ENCODE peak calls at places on chromosomes 3 and 15, in nine cellular contexts. S is small intestine; M is upper lobe of right lung; T is hepatocyte; L is CD8-positive, alpha-beta T cell; X is PC-9; Q is body of pancreas; C is uterus; N is ovary. I is an unnamed sample. For H3K36me3, the result is how much of the 10 kb centered on the place peaks cover.

GRCh38 chr3:64627471-64628321 is 60.1 kb downstream of the ADAMTS9 start:
- DNase-seq in N (no peak), Q (no peak), T (peak), C (no peak), S (peak), M (no peak), L (no peak), X (no peak), I (no peak)

GRCh38 chr3:123286308-123287023 is 84.7 kb downstream of the SEC22A start:
- DNase-seq in Q (peak), N (no peak), L (peak), T (peak), M (no peak), X (peak), S (peak), C (no peak), I (peak)

GRCh38 chr3:197811343-197811742 is 20.3 kb downstream of the LRCH3 start:
- DNase-seq in M (no peak), S (no peak), N (no peak), C (peak), T (no peak), L (no peak), X (no peak), Q (no peak), I (peak)

GRCh38 chr3:31448035-31448881 is 84.5 kb upstream of the STT3B start:
- DNase-seq in C (no peak), T (peak), N (no peak), S (peak), M (peak), L (no peak), Q (peak), X (no peak), I (no peak)

GRCh38 chr3:175105066-175105465 is 245.9 kb downstream of the NAALADL2 start:
- DNase-seq in Q (no peak), N (no peak), C (no peak), S (peak), X (no peak), M (no peak), L (no peak), T (no peak), I (peak)

GRCh38 chr3:72746412-72747411 is 101.5 kb downstream of the SHQ1 start:
- DNase-seq in M (no peak), X (no peak), N (no peak), S (no peak), Q (no peak), C (no peak), L (no peak), T (no peak), I (peak)

GRCh38 chr3:13878711-13879101 is 1.2 kb downstream of the WNT7A start:
- DNase-seq in Q (no peak), S (no peak), T (no peak), C (no peak), N (no peak), X (peak), M (peak), L (peak), I (no peak)

GRCh38 chr3:452221-452620 is 255.7 kb downstream of the CHL1 start:
- DNase-seq in X (no peak), T (no peak), S (no peak), C (no peak), Q (no peak), L (no peak), M (no peak), N (no peak), I (no peak)

GRCh38 chr3:197458906-197459470 is 96.8 kb downstream of the BDH1 start:
- DNase-seq in L (no peak), T (no peak), Q (no peak), X (peak), M (peak), S (peak), C (no peak), N (no peak), I (no peak)

GRCh38 chr3:188635258-188636038 is 481.5 kb downstream of the LPP start:
- DNase-seq in X (peak), T (no peak), S (no peak), L (no peak), Q (no peak), N (no peak), M (no peak), C (no peak), I (peak)

GRCh38 chr3:127858477-127858876 is 36.2 kb upstream of the MGLL start:
- DNase-seq in T (no peak), S (no peak), Q (no peak), M (no peak), L (no peak), C (no peak), X (no peak), N (no peak), I (no peak)

GRCh38 chr3:127860223-127860622 is 37.9 kb upstream of the MGLL start:
- DNase-seq in L (no peak), T (no peak), X (no peak), S (no peak), C (no peak), M (no peak), Q (no peak), N (no peak), I (no peak)

GRCh38 chr3:127857270-127857801 is 35.0 kb upstream of the MGLL start:
- DNase-seq in T (no peak), S (peak), N (no peak), X (no peak), C (no peak), L (no peak), Q (no peak), M (no peak), I (no peak)

GRCh38 chr3:127856801-127857200 is 34.5 kb upstream of the MGLL start:
- DNase-seq in M (no peak), S (no peak), T (no peak), L (no peak), C (no peak), X (no peak), N (no peak), Q (no peak), I (no peak)

GRCh38 chr3:127859706-127860105 is 37.4 kb upstream of the MGLL start:
- DNase-seq in M (no peak), Q (no peak), N (no peak), S (no peak), C (no peak), T (no peak), X (no peak), L (no peak), I (no peak)
- H3K27ac ChIP-seq in M (no peak), Q (no peak), N (no peak), S (no peak), C (no peak), T (no peak), X (no peak), L (no peak), I (no peak)

DNA sequence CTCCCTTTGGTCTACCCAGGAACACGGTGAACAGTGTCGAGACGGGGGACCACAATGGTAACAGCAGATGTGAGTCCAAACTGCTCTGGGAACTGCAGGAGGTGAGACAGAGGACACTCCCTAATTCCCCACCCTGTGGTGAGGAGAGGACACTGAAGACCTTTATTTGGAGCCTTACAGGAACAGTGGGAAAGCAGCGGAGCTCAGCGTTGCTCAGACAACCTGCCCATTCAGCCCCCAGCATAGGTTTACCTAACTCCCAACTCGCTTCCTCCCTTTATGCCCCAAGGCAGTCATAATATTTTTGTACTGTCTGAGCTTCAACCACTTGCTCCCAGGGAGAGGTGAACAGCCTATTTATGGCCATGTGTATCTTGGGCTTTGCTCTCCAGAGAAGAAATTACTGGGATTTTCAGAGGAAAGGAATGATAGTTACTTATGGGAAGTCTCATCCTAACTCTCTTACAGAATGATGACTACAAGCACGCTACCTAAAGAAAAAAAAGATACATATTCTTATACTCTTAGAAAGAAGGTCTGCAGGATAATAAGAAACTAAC is 34.0 kb downstream of the SHC4 start:
- DNase-seq in M (no peak), S (no peak), Q (no peak), T (no peak), C (no peak), N (no peak), X (no peak), L (no peak), I (no peak)
- H3K4me3 ChIP-seq in M (no peak), S (no peak), Q (no peak), T (no peak), C (no peak), N (no peak), X (no peak), L (no peak), I (no peak)

DNA sequence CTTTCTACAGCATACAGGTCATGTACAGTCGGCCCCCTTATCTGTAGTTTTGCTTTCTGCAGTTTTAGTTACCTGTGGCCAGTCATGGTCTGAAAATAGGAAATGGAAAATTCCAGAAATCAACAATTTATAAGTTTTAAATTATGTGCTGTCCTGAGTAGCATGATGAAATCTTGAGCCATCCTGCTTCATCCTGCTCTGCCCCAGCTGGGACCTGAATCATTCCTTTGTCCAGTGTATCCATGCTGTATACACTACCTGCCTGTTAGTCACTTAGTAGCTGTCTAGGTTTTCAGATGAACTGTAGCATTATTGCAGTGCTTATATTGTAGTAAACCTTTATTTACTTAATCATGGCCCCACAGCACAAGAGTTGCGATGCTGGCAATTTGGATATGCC is 44.8 kb downstream of the AP4E1 start:
- DNase-seq in N (no peak), X (no peak), S (no peak), M (no peak), Q (no peak), L (no peak), C (no peak), T (no peak), I (peak)
- H3K36me3 ChIP-seq in N (under half), X (under half), S (under half), M (half or more), Q (under half), L (under half), C (under half), T (under half), I (under half)

GRCh38 chr15:47736123-47736786 is 18.9 kb downstream of the SEMA6D start:
- DNase-seq in X (no peak), S (no peak), Q (no peak), C (no peak), M (no peak), T (no peak), N (no peak), L (no peak), I (no peak)
- H3K27ac ChIP-seq in X (no peak), S (no peak), Q (no peak), C (no peak), M (no peak), T (peak), N (no peak), L (no peak), I (no peak)

GRCh38 chr15:96416934-96417759 is 86.6 kb downstream of the NR2F2 start:
- DNase-seq in M (no peak), L (no peak), Q (no peak), S (no peak), X (no peak), T (no peak), C (no peak), N (peak), I (no peak)
- H3K4me3 ChIP-seq in M (peak), L (no peak), Q (no peak), S (no peak), X (no peak), T (peak), C (peak), N (peak), I (peak)

DNA sequence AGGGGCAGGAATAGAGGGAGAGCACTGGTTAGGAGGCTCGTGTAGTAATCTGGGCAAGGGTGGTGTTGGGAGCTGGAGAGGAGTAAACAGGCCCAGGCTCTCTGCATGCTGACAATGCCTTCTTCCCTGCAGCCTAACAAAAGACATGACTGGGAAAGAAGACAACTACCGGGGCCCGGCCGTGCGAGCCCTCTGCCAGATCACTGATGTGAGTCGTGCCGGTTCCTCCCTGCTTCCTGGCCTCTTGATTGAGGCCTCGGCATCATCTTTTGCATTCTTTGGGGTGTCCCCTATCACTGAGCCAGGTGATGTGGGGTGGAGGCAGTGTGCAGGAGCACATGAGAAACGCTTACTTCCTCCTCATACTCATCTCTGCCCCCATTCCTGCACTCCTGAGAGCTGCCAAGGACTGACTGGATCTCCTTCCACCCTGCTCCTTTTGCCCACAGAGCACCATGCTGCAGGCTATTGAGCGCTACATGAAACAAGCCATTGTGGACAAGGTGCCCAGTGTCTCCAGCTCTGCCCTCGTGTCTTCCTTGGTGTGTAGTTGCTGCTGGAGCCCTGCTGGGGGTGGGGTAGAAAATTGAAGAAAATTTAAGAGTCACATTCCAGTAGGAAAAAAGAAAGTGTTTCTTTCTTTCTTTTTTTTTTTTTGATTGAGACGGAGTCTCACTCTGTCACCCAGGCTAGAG is 5.3 kb downstream of the COPG1 start:
- DNase-seq in L (no peak), C (no peak), X (no peak), Q (no peak), M (no peak), N (no peak), T (no peak), S (no peak), I (no peak)
- H3K36me3 ChIP-seq in L (half or more), C (under half), X (under half), Q (under half), M (half or more), N (under half), T (under half), S (under half), I (half or more)

GRCh38 chr3:58349792-58350626 is 17.3 kb downstream of the PXK start:
- DNase-seq in M (no peak), L (no peak), Q (peak), N (no peak), S (peak), X (peak), C (no peak), T (no peak), I (no peak)

GRCh38 chr3:58347984-58348383 is 15.3 kb downstream of the PXK start:
- DNase-seq in T (no peak), X (no peak), C (no peak), Q (no peak), L (no peak), N (no peak), S (peak), M (no peak), I (no peak)

GRCh38 chr3:58345457-58345856 is 12.8 kb downstream of the PXK start:
- DNase-seq in M (no peak), N (no peak), Q (no peak), C (no peak), L (no peak), S (no peak), T (no peak), X (no peak), I (no peak)

GRCh38 chr3:58342676-58343075 is 10.0 kb downstream of the PXK start:
- DNase-seq in L (no peak), T (no peak), C (no peak), Q (no peak), M (no peak), X (no peak), S (peak), N (no peak), I (no peak)

DNA sequence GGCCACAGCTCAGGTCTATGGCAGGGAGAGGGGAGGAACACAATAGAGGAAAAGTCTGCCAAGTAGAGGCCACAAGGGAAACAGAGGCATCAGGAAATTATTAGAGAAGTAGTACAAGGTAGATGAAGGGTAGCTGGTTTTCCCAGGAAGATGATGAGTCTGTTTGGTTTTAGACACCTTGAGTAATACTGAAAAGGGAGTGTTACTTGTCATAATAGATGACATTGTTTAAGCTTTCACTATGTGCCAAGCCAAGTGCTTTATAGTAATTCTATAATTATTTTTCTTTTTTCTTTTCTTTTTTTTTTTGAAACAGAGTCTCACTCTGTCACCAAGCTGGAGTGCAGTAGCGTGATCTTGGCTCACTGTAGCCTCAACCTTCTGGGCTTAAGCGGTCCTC is 13.7 kb downstream of the PXK start:
- DNase-seq in T (no peak), M (no peak), Q (no peak), L (no peak), S (no peak), X (no peak), N (no peak), C (no peak), I (no peak)
- H3K27ac ChIP-seq in T (no peak), M (no peak), Q (no peak), L (no peak), S (no peak), X (no peak), N (no peak), C (no peak), I (no peak)

GRCh38 chr15:78263907-78264303 is 457 bp upstream of the DNAJA4 start:
- DNase-seq in X (no peak), C (no peak), L (no peak), Q (no peak), S (peak), T (no peak), M (no peak), N (no peak), I (no peak)
- H3K4me3 ChIP-seq in X (no peak), C (peak), L (peak), Q (no peak), S (peak), T (no peak), M (peak), N (peak), I (peak)

DNA sequence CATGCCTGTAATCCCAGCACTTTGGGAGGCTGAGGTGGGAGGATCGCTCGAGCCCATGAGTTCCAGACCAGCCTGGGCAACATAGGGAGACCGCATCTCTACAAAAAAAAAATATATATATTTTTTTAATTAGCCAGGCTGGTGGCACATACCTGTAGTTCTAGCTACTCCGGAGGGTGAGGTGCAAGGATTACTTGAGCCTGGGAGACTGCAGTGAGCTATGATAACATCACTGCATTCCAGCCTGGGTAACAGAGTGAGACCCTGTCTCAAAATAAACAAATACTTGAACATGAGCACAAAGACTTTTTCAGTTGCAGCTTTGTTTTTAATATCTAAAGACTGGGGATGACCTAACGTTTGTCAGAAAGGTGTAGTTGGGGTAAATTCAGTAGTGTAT is 31.3 kb upstream of the GATM start:
- DNase-seq in T (no peak), L (no peak), M (no peak), N (no peak), X (no peak), Q (no peak), C (no peak), S (no peak), I (no peak)
- H3K36me3 ChIP-seq in T (under half), L (under half), M (half or more), N (under half), X (under half), Q (under half), C (under half), S (under half), I (under half)

I was measured in brain microvascular endothelial cell.